ENCODE peak calls at places on chromosomes 2 and 18, in four cellular contexts. W is neural progenitor cell; X is CD8-positive, alpha-beta memory T cell; Y is GM23248. F is an unnamed sample.

GRCh38 chr2:240820014-240820606 is at the start of gene KIF1A:
- DNase-seq in W (peak; percentile 90), X (no peak), Y (no peak), F (peak; percentile 11)

GRCh38 chr2:189999661-190000060 is 62.9 kb downstream of the MSTN start:
- DNase-seq in W (no peak), X (no peak), Y (no peak), F (no peak)

GRCh38 chr18:23882616-23883276 is 131.8 kb upstream of the TTC39C start:
- DNase-seq in W (no peak), X (no peak), Y (no peak), F (no peak)

GRCh38 chr18:46632401-46633089 is 24.5 kb downstream of the LOXHD1 start:
- DNase-seq in W (no peak), X (no peak), Y (peak; percentile 59), F (peak; percentile 76)

GRCh38 chr2:228654707-228655106 is 473.2 kb upstream of the SPHKAP start:
- DNase-seq in W (no peak), X (no peak), Y (no peak), F (no peak)

GRCh38 chr2:141534671-141535359 is 596.0 kb downstream of the LRP1B start:
- DNase-seq in W (no peak), X (no peak), Y (no peak), F (no peak)

GRCh38 chr18:67618061-67618460 is 101.5 kb upstream of the DSEL start:
- DNase-seq in W (no peak), X (no peak), Y (no peak), F (no peak)

GRCh38 chr2:36355157-36355889 is at the start of gene CRIM1:
- DNase-seq in W (peak; percentile 95), X (peak; percentile 42), Y (peak; percentile 95), F (peak; percentile 89)

GRCh38 chr2:86027913-86028762 is 77.5 kb downstream of the POLR1A start:
- DNase-seq in W (no peak), X (no peak), Y (no peak), F (no peak)

GRCh38 chr18:26362021-26362420 is 135.8 kb downstream of the TAF4B start:
- DNase-seq in W (no peak), X (no peak), Y (no peak), F (no peak)

GRCh38 chr2:201327678-201328077 is 29.5 kb downstream of the FLACC1 start:
- DNase-seq in W (no peak), X (no peak), Y (no peak), F (no peak)
- H3K9me3 ChIP-seq in W (no peaks in the 10 kb centered on the region), X (peaks cover 7% of the 10 kb centered on the region), Y (no peaks in the 10 kb centered on the region), F (peaks cover 21% of the 10 kb centered on the region)

GRCh38 chr2:9492927-9493326 is 18.6 kb downstream of the IAH1 start:
- DNase-seq in W (no peak), X (no peak), Y (no peak), F (no peak)

GRCh38 chr2:9490789-9491188 is 16.4 kb downstream of the IAH1 start:
- DNase-seq in W (no peak), X (no peak), Y (no peak), F (no peak)

GRCh38 chr2:9494096-9494495 is 19.7 kb downstream of the IAH1 start:
- DNase-seq in W (no peak), X (no peak), Y (no peak), F (no peak)

GRCh38 chr2:9497017-9497416 is 22.7 kb downstream of the IAH1 start:
- DNase-seq in W (no peak), X (no peak), Y (no peak), F (no peak)

GRCh38 chr2:9493478-9493877 is 19.1 kb downstream of the IAH1 start:
- DNase-seq in W (no peak), X (no peak), Y (no peak), F (no peak)
- H3K36me3 ChIP-seq in W (peaks cover 8% of the 10 kb centered on the region), X (peaks cover 51% of the 10 kb centered on the region), Y (peaks cover 51% of the 10 kb centered on the region), F (peaks cover 89% of the 10 kb centered on the region)

GRCh38 chr2:59528525-59528924 is 1024.9 kb downstream of the BCL11A start:
- DNase-seq in W (no peak), X (no peak), Y (no peak), F (no peak)

GRCh38 chr2:59529738-59530137 is 1023.7 kb downstream of the BCL11A start:
- DNase-seq in W (no peak), X (no peak), Y (no peak), F (no peak)

GRCh38 chr2:59530258-59530657 is 1023.2 kb downstream of the BCL11A start:
- DNase-seq in W (no peak), X (no peak), Y (no peak), F (no peak)

GRCh38 chr2:59532808-59533207 is 1020.6 kb downstream of the BCL11A start:
- DNase-seq in W (no peak), X (no peak), Y (no peak), F (no peak)
- H3K9me3 ChIP-seq in W (no peaks in the 10 kb centered on the region), X (no peaks in the 10 kb centered on the region), Y (no peaks in the 10 kb centered on the region), F (no peaks in the 10 kb centered on the region)

DNA sequence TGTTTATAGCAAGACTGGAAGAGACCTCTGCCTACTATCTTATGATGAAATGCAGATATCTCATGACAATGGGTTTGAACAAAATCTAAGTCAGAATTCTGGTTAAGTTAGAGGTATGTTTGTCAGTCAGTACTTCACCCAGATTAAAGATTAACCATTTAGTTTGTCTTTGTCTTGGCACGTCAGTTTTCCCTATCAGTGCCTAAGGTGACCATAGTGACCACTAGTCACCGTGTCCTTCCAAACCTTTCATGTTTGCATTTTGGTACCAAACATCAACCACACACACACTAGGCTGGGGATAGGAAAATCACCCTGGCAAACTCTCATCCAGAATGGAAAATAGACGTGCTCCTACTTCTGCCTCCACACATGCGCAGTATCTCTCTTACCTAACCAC is 248.9 kb downstream of the PIEZO2 start:
- DNase-seq in W (no peak), X (no peak), Y (no peak), F (no peak)
- H3K36me3 ChIP-seq in W (no peaks in the 10 kb centered on the region), X (no peaks in the 10 kb centered on the region), Y (no peaks in the 10 kb centered on the region), F (peaks cover 8% of the 10 kb centered on the region)

DNA sequence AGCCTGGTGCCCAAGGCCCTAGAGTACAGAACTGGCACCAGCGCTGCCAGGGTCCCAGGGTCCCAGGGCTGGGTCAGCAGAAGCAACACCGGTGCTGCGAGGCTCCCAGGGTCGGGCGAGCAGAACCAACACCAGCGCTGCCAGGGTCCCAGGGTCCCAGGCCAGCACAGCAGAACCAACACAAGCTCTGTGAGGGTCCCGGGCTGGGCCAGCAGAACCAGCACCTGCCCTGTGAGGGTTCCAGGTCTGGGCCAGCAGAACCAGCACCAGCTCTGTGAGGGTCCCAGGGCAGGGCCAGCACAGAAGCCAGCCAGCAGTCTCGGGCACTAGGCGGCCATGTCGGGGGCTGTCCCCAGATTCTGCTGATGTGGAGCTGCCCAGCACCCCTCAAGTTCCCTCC is 93.1 kb downstream of the GALR1 start:
- DNase-seq in W (no peak), X (no peak), Y (no peak), F (no peak)
- H3K9me3 ChIP-seq in W (no peaks in the 10 kb centered on the region), X (no peaks in the 10 kb centered on the region), Y (no peaks in the 10 kb centered on the region), F (no peaks in the 10 kb centered on the region)

GRCh38 chr18:2787225-2787624 is 59.6 kb upstream of the EMILIN2 start:
- DNase-seq in W (no peak), X (no peak), Y (no peak), F (no peak)
- H3K36me3 ChIP-seq in W (no peaks in the 10 kb centered on the region), X (peaks cover 17% of the 10 kb centered on the region), Y (peaks cover 20% of the 10 kb centered on the region), F (peaks cover 47% of the 10 kb centered on the region)

F was measured in MG63.